ENCODE peak calls at places on chromosomes 16 and 17, in seven cellular contexts. One of them, this sample, is unnamed.

GRCh38 chr16:22193134-22193411 is 13.0 kb upstream of the EEF2K start:
- DNase-seq in HCT116: no peak
- DNase-seq in H1: no peak
- DNase-seq in K562: no peak
- DNase-seq in GM12878: no peak
- DNase-seq in SK-N-SH: no peak
- DNase-seq in HepG2: no peak
- DNase-seq in this sample: no peak

GRCh38 chr16:89402962-89403361 is 87.4 kb downstream of the ANKRD11 start:
- DNase-seq in HCT116: no peak
- DNase-seq in H1: no peak
- DNase-seq in K562: no peak
- DNase-seq in GM12878: no peak
- DNase-seq in SK-N-SH: no peak
- DNase-seq in HepG2: no peak
- DNase-seq in this sample: no peak

GRCh38 chr17:18950944-18951905 is 740 bp upstream of the SLC5A10 start:
- DNase-seq in HCT116: no peak
- DNase-seq in H1: no peak
- DNase-seq in K562: no peak
- DNase-seq in GM12878: no peak
- DNase-seq in SK-N-SH: no peak
- DNase-seq in HepG2: no peak
- DNase-seq in this sample: no peak

GRCh38 chr17:43659823-43660222 is 1.9 kb downstream of the MEOX1 start:
- DNase-seq in HCT116: no peak
- DNase-seq in H1: no peak
- DNase-seq in K562: no peak
- DNase-seq in GM12878: no peak
- DNase-seq in SK-N-SH: no peak
- DNase-seq in HepG2: no peak
- DNase-seq in this sample: no peak

GRCh38 chr17:16352838-16353701 is at the start of gene CENPV:
- DNase-seq in HCT116: peak
- DNase-seq in H1: peak
- DNase-seq in K562: peak
- DNase-seq in GM12878: no peak
- DNase-seq in SK-N-SH: peak
- DNase-seq in HepG2: peak
- DNase-seq in this sample: peak

GRCh38 chr17:41147531-41148204 is 2.0 kb downstream of the KRTAP4-5 start:
- DNase-seq in HCT116: no peak
- DNase-seq in H1: no peak
- DNase-seq in K562: no peak
- DNase-seq in GM12878: no peak
- DNase-seq in SK-N-SH: no peak
- DNase-seq in HepG2: no peak
- DNase-seq in this sample: no peak

GRCh38 chr17:14760719-14761425 is 460.0 kb downstream of the HS3ST3B1 start:
- DNase-seq in HCT116: no peak
- DNase-seq in H1: no peak
- DNase-seq in K562: no peak
- DNase-seq in GM12878: no peak
- DNase-seq in SK-N-SH: no peak
- DNase-seq in HepG2: peak
- DNase-seq in this sample: no peak

GRCh38 chr16:82368041-82368440 is 198.0 kb upstream of the MPHOSPH6 start:
- DNase-seq in HCT116: peak
- DNase-seq in H1: no peak
- DNase-seq in K562: peak
- DNase-seq in GM12878: no peak
- DNase-seq in SK-N-SH: peak
- DNase-seq in HepG2: peak
- DNase-seq in this sample: peak

GRCh38 chr16:1048442-1049112 is 24.0 kb upstream of the SSTR5 start:
- DNase-seq in HCT116: no peak
- DNase-seq in H1: peak
- DNase-seq in K562: peak
- DNase-seq in GM12878: no peak
- DNase-seq in SK-N-SH: peak
- DNase-seq in HepG2: peak
- DNase-seq in this sample: peak

GRCh38 chr17:41326173-41327145 is 10.9 kb upstream of the KRTAP17-1 start:
- DNase-seq in HCT116: no peak
- DNase-seq in H1: no peak
- DNase-seq in K562: no peak
- DNase-seq in GM12878: no peak
- DNase-seq in SK-N-SH: no peak
- DNase-seq in HepG2: no peak
- DNase-seq in this sample: no peak

GRCh38 chr17:28493467-28493866 is 12.7 kb upstream of the FOXN1 start:
- DNase-seq in HCT116: no peak
- DNase-seq in H1: no peak
- DNase-seq in K562: no peak
- DNase-seq in GM12878: no peak
- DNase-seq in SK-N-SH: no peak
- DNase-seq in HepG2: no peak
- DNase-seq in this sample: no peak

GRCh38 chr16:87170310-87170709 is 146.9 kb downstream of the C16orf95 start:
- DNase-seq in HCT116: no peak
- DNase-seq in H1: no peak
- DNase-seq in K562: no peak
- DNase-seq in GM12878: no peak
- DNase-seq in SK-N-SH: no peak
- DNase-seq in HepG2: no peak
- DNase-seq in this sample: no peak

GRCh38 chr16:87172632-87173031 is 144.6 kb downstream of the C16orf95 start:
- DNase-seq in HCT116: no peak
- DNase-seq in H1: no peak
- DNase-seq in K562: no peak
- DNase-seq in GM12878: no peak
- DNase-seq in SK-N-SH: no peak
- DNase-seq in HepG2: no peak
- DNase-seq in this sample: no peak

GRCh38 chr16:87174061-87174460 is 143.1 kb downstream of the C16orf95 start:
- DNase-seq in HCT116: no peak
- DNase-seq in H1: no peak
- DNase-seq in K562: no peak
- DNase-seq in GM12878: no peak
- DNase-seq in SK-N-SH: no peak
- DNase-seq in HepG2: no peak
- DNase-seq in this sample: no peak

GRCh38 chr16:87171723-87172122 is 145.5 kb downstream of the C16orf95 start:
- DNase-seq in HCT116: no peak
- DNase-seq in H1: no peak
- DNase-seq in K562: no peak
- DNase-seq in GM12878: no peak
- DNase-seq in SK-N-SH: no peak
- DNase-seq in HepG2: no peak
- DNase-seq in this sample: no peak

DNA sequence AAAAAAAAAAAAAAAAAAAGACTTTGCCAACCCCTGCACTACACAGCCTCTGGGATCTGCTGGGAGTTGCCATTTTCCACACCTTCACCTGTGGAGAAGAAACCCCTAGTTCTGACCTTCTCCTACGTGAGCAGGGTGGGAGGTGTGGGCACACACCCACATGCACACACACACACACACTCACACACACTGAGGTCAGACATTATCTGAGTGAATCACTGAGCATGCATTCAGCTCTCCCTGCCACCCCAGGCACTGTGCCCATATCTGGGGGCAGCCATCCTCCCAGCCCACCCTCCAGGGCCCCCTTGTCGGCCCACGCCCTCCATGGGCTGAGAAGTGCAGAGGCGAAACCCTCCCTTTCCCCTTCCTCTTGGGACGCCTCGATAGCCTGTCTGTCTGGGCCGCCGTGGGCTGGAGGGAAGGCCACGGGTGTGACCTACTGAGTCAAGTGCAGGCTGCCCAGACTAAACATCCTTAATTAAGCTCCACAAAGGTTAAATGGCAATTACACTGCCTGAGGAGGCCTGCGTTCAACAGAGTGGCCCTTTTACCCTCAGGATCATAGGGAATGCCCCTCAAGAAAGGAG is 143.8 kb downstream of the C16orf95 start:
- DNase-seq in HCT116: no peak
- DNase-seq in H1: no peak
- DNase-seq in K562: no peak
- DNase-seq in GM12878: no peak
- DNase-seq in SK-N-SH: no peak
- DNase-seq in HepG2: no peak
- DNase-seq in this sample: no peak
- TF ChIP-seq JUND in HCT116: no peak
- TF ChIP-seq JUND in H1: no peak
- TF ChIP-seq JUND in K562: no peak
- TF ChIP-seq JUND in GM12878: no peak
- TF ChIP-seq JUND in SK-N-SH: no peak
- TF ChIP-seq JUND in HepG2: no peak
- TF ChIP-seq JUND in this sample: no peak

DNA sequence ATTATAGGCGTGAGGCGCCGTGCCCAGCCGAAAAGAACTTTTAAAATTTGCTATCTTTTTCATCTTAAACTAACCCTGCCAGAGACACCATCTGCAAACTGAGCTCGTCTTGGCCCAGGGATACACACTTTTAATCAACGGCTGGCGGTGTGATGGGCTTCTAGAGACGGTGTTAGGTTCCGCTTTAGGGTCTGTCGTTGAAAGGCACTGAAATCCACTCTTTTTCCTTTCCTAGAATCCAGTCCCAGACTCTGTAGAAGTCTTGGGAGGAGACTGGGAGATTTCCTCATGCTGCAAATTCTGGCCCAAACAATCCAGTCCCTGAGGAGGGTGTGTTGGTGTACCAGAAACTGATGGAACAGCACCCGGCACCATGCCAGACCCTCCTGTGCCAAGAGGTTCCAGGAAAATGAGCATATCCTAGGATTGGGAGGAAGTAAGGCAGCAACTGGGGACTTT is 52.0 kb upstream of the TEX2 start:
- DNase-seq in HCT116: no peak
- DNase-seq in H1: no peak
- DNase-seq in K562: no peak
- DNase-seq in GM12878: no peak
- DNase-seq in SK-N-SH: no peak
- DNase-seq in HepG2: no peak
- DNase-seq in this sample: peak
- TF ChIP-seq JUND in HCT116: no peak
- TF ChIP-seq JUND in H1: no peak
- TF ChIP-seq JUND in K562: no peak
- TF ChIP-seq JUND in GM12878: no peak
- TF ChIP-seq JUND in SK-N-SH: no peak
- TF ChIP-seq JUND in HepG2: no peak
- TF ChIP-seq JUND in this sample: no peak

GRCh38 chr16:70574595-70575271 is 51.1 kb downstream of the SF3B3 start:
- DNase-seq in HCT116: no peak
- DNase-seq in H1: no peak
- DNase-seq in K562: no peak
- DNase-seq in GM12878: no peak
- DNase-seq in SK-N-SH: no peak
- DNase-seq in HepG2: no peak
- DNase-seq in this sample: no peak

GRCh38 chr16:70575376-70575775 is 51.8 kb downstream of the SF3B3 start:
- DNase-seq in HCT116: no peak
- DNase-seq in H1: no peak
- DNase-seq in K562: no peak
- DNase-seq in GM12878: no peak
- DNase-seq in SK-N-SH: no peak
- DNase-seq in HepG2: no peak
- DNase-seq in this sample: no peak

GRCh38 chr16:70572926-70573270 is 49.3 kb downstream of the SF3B3 start:
- DNase-seq in HCT116: no peak
- DNase-seq in H1: no peak
- DNase-seq in K562: no peak
- DNase-seq in GM12878: no peak
- DNase-seq in SK-N-SH: no peak
- DNase-seq in HepG2: no peak
- DNase-seq in this sample: no peak

GRCh38 chr16:70572050-70572925 is 48.7 kb downstream of the SF3B3 start:
- DNase-seq in HCT116: no peak
- DNase-seq in H1: no peak
- DNase-seq in K562: no peak
- DNase-seq in GM12878: no peak
- DNase-seq in SK-N-SH: no peak
- DNase-seq in HepG2: no peak
- DNase-seq in this sample: no peak

GRCh38 chr16:70573451-70574121 is 50.0 kb downstream of the SF3B3 start:
- DNase-seq in HCT116: no peak
- DNase-seq in H1: no peak
- DNase-seq in K562: no peak
- DNase-seq in GM12878: no peak
- DNase-seq in SK-N-SH: no peak
- DNase-seq in HepG2: peak
- DNase-seq in this sample: no peak
- TF ChIP-seq JUND in HCT116: no peak
- TF ChIP-seq JUND in H1: no peak
- TF ChIP-seq JUND in K562: no peak
- TF ChIP-seq JUND in GM12878: no peak
- TF ChIP-seq JUND in SK-N-SH: no peak
- TF ChIP-seq JUND in HepG2: no peak
- TF ChIP-seq JUND in this sample: no peak

DNA sequence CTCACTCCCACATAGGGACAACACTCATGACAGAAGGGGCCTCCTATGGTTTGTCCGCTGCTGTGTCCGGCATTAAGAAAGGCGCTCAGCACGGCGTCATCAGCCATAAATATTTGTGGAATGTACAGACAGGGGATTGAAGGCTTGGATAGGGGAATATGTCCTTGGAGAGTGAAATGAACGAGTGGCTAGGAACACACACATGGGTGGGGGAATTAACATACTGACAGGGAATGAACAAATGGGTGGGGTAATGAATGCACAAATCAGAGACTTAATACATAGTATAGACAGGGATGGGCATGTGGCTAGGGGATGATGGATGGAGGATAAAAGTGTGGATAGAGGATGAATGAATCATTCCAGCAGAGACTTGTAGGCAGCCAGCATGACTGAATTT is 154.0 kb upstream of the HSBP1 start:
- DNase-seq in HCT116: no peak
- DNase-seq in H1: no peak
- DNase-seq in K562: no peak
- DNase-seq in GM12878: no peak
- DNase-seq in SK-N-SH: no peak
- DNase-seq in HepG2: no peak
- DNase-seq in this sample: no peak
- TF ChIP-seq JUND in HCT116: no peak
- TF ChIP-seq JUND in H1: no peak
- TF ChIP-seq JUND in K562: no peak
- TF ChIP-seq JUND in GM12878: no peak
- TF ChIP-seq JUND in SK-N-SH: no peak
- TF ChIP-seq JUND in HepG2: no peak
- TF ChIP-seq JUND in this sample: no peak

GRCh38 chr16:85798901-85799496 is 345 bp downstream of the EMC8 start:
- DNase-seq in HCT116: no peak
- DNase-seq in H1: no peak
- DNase-seq in K562: peak
- DNase-seq in GM12878: no peak
- DNase-seq in SK-N-SH: peak
- DNase-seq in HepG2: no peak
- DNase-seq in this sample: no peak
- TF ChIP-seq JUND in HCT116: no peak
- TF ChIP-seq JUND in H1: no peak
- TF ChIP-seq JUND in K562: no peak
- TF ChIP-seq JUND in GM12878: no peak
- TF ChIP-seq JUND in SK-N-SH: no peak
- TF ChIP-seq JUND in HepG2: no peak
- TF ChIP-seq JUND in this sample: no peak

GRCh38 chr17:29566473-29567361 is at the start of gene ABHD15:
- DNase-seq in HCT116: peak
- DNase-seq in H1: no peak
- DNase-seq in K562: no peak
- DNase-seq in GM12878: no peak
- DNase-seq in SK-N-SH: peak
- DNase-seq in HepG2: peak
- DNase-seq in this sample: peak
- TF ChIP-seq JUND in HCT116: no peak
- TF ChIP-seq JUND in H1: no peak
- TF ChIP-seq JUND in K562: no peak
- TF ChIP-seq JUND in GM12878: no peak
- TF ChIP-seq JUND in SK-N-SH: no peak
- TF ChIP-seq JUND in HepG2: no peak
- TF ChIP-seq JUND in this sample: no peak